ENCODE peak calls at places on chromosomes 6 and 20, in four cellular contexts. V, Z, Y and L are unnamed samples.

GRCh38 chr6:147201885-147202515 is 2.2 kb upstream of the STXBP5 start:
- DNase-seq in V (no peak), Z (no peak), Y (no peak), L (no peak)

GRCh38 chr20:4942336-4942735 is 59.0 kb downstream of the SLC23A2 start:
- DNase-seq in V (no peak), Z (no peak), Y (no peak), L (no peak)

GRCh38 chr6:26514984-26515383 is 14.9 kb downstream of the BTN1A1 start:
- DNase-seq in V (no peak), Z (no peak), Y (no peak), L (no peak)

GRCh38 chr6:113356139-113356538 is 501.0 kb upstream of the MARCKS start:
- DNase-seq in V (no peak), Z (no peak), Y (no peak), L (no peak)

GRCh38 chr6:51398793-51399192 is 580.1 kb downstream of the TFAP2B start:
- DNase-seq in V (peak), Z (no peak), Y (no peak), L (no peak)

GRCh38 chr6:43668151-43669028 is 19.2 kb downstream of the MRPS18A start:
- DNase-seq in V (peak), Z (peak), Y (no peak), L (peak)

GRCh38 chr6:44668391-44668930 is 281.0 kb downstream of the CDC5L start:
- DNase-seq in V (peak), Z (no peak), Y (no peak), L (no peak)

GRCh38 chr6:134414793-134415192 is 96.9 kb upstream of the SGK1 start:
- DNase-seq in V (no peak), Z (no peak), Y (no peak), L (no peak)

GRCh38 chr6:117440558-117441525 is 15.1 kb upstream of the ROS1 start:
- DNase-seq in V (no peak), Z (no peak), Y (peak), L (no peak)

GRCh38 chr6:154792761-154793160 is 59.5 kb downstream of the SCAF8 start:
- DNase-seq in V (no peak), Z (no peak), Y (no peak), L (no peak)

GRCh38 chr6:160667854-160668481 is 3.9 kb upstream of the LPA start:
- DNase-seq in V (no peak), Z (no peak), Y (no peak), L (no peak)

GRCh38 chr6:12866422-12867029 is 150.0 kb downstream of the PHACTR1 start:
- DNase-seq in V (no peak), Z (no peak), Y (no peak), L (no peak)

GRCh38 chr20:53142651-53143177 is 170.6 kb downstream of the TSHZ2 start:
- DNase-seq in V (no peak), Z (no peak), Y (no peak), L (no peak)

GRCh38 chr20:63626424-63627128 is at the start of gene GMEB2:
- DNase-seq in V (peak), Z (no peak), Y (peak), L (peak)

GRCh38 chr6:107815846-107816245 is 8.3 kb downstream of the SCML4 start:
- DNase-seq in V (no peak), Z (no peak), Y (no peak), L (no peak)

GRCh38 chr6:41774841-41775240 is 4.9 kb downstream of the FRS3 start:
- DNase-seq in V (no peak), Z (no peak), Y (no peak), L (peak)

GRCh38 chr20:33203444-33203843 is 13.7 kb upstream of the BPIFA3 start:
- DNase-seq in V (no peak), Z (no peak), Y (no peak), L (no peak)

GRCh38 chr6:145153495-145153894 is 581.8 kb downstream of the EPM2A start:
- DNase-seq in V (no peak), Z (no peak), Y (no peak), L (no peak)

GRCh38 chr6:40520683-40521082 is 66.5 kb downstream of the LRFN2 start:
- DNase-seq in V (no peak), Z (no peak), Y (no peak), L (no peak)

GRCh38 chr6:31822038-31822821 is 5.3 kb upstream of the HSPA1B start:
- DNase-seq in V (peak), Z (peak), Y (peak), L (peak)

GRCh38 chr6:164911873-164912580 is 397.4 kb downstream of the C6orf118 start:
- DNase-seq in V (no peak), Z (no peak), Y (no peak), L (no peak)

GRCh38 chr6:16999486-17000436 is 102.1 kb upstream of the STMND1 start:
- DNase-seq in V (no peak), Z (no peak), Y (no peak), L (no peak)

GRCh38 chr6:107458687-107459282 is 579 bp downstream of the PDSS2 start:
- DNase-seq in V (peak), Z (no peak), Y (no peak), L (peak)

GRCh38 chr6:90574610-90575009 is 12.3 kb downstream of the MAP3K7 start:
- DNase-seq in V (no peak), Z (no peak), Y (no peak), L (no peak)

GRCh38 chr20:24131684-24132083 is 143.1 kb upstream of the GGTLC1 start:
- DNase-seq in V (no peak), Z (no peak), Y (no peak), L (no peak)

GRCh38 chr6:125858427-125859320 is 67.9 kb downstream of the NCOA7 start:
- DNase-seq in V (no peak), Z (no peak), Y (no peak), L (no peak)

GRCh38 chr20:42392417-42392816 is 774.2 kb upstream of the CHD6 start:
- DNase-seq in V (no peak), Z (no peak), Y (no peak), L (no peak)

GRCh38 chr20:5067877-5068276 is 51.9 kb downstream of the PCNA start:
- DNase-seq in V (no peak), Z (no peak), Y (no peak), L (no peak)